ENCODE peak calls at places on chromosome 21, in five cellular contexts. I, S, L, Y and J are unnamed samples.
A peak's percentile ranks its signal among the peaks of the same experiment; 100 is the strongest.

GRCh38 chr21:44594406-44594916 is 2.2 kb upstream of the KRTAP10-6 start:
- DNase-seq in S (no peak), L (no peak), I (no peak), Y (no peak), J (no peak)

GRCh38 chr21:16046625-16047340 is 317.0 kb downstream of the USP25 start:
- DNase-seq in I (peak; percentile 39), S (no peak), L (no peak), Y (peak; percentile 51), J (no peak)

GRCh38 chr21:14554948-14555347 is 8.8 kb upstream of the SAMSN1 start:
- DNase-seq in Y (peak; percentile 26), S (no peak), I (no peak), L (no peak), J (no peak)

GRCh38 chr21:33115586-33116541 is 45.9 kb downstream of the OLIG1 start:
- DNase-seq in Y (no peak), L (peak; percentile 10), S (peak; percentile 94), I (no peak), J (no peak)

GRCh38 chr21:46431884-46432488 is 26.7 kb upstream of the DIP2A start:
- DNase-seq in L (no peak), S (peak; percentile 78), I (no peak), Y (no peak), J (no peak)

GRCh38 chr21:36788116-36788515 is 89.2 kb downstream of the SIM2 start:
- DNase-seq in Y (peak; percentile 71), I (peak; percentile 65), L (no peak), S (no peak), J (no peak)

GRCh38 chr21:41817228-41817627 is 50.4 kb upstream of the RIPK4 start:
- DNase-seq in Y (peak; percentile 75), S (peak; percentile 62), L (peak; percentile 67), I (peak; percentile 82), J (peak; percentile 40)

GRCh38 chr21:44019568-44019958 is 7.5 kb downstream of the TRAPPC10 start:
- DNase-seq in I (no peak), Y (no peak), S (no peak), L (no peak), J (no peak)

GRCh38 chr21:22758478-22758877 is 1760.3 kb downstream of the NCAM2 start:
- DNase-seq in L (no peak), Y (peak; percentile 9), I (no peak), S (no peak), J (no peak)

GRCh38 chr21:46066843-46067331 is 31.0 kb upstream of the COL6A2 start:
- DNase-seq in Y (no peak), L (no peak), I (peak; percentile 62), S (no peak), J (no peak)

GRCh38 chr21:37896788-37897187 is 19.5 kb downstream of the KCNJ6 start:
- DNase-seq in Y (no peak), S (no peak), I (no peak), L (no peak), J (no peak)

GRCh38 chr21:46181436-46181835 is 2.8 kb downstream of the SPATC1L start:
- DNase-seq in L (no peak), I (no peak), S (no peak), Y (no peak), J (no peak)

GRCh38 chr21:42337830-42338729 is 12.7 kb downstream of the TFF2 start:
- DNase-seq in Y (peak; percentile 91), I (peak; percentile 6), S (peak; percentile 75), L (peak; percentile 94), J (peak; percentile 99)

GRCh38 chr21:18252686-18253085 is 8.1 kb downstream of the CHODL start:
- DNase-seq in S (no peak), L (no peak), I (no peak), Y (no peak), J (no peak)

GRCh38 chr21:38178653-38179503 is 77.9 kb upstream of the KCNJ15 start:
- DNase-seq in S (no peak), I (no peak), L (no peak), Y (peak; percentile 36), J (no peak)

GRCh38 chr21:36156339-36156814 is 247 bp upstream of the DOP1B start:
- DNase-seq in Y (peak; percentile 99), I (peak; percentile 99), L (peak; percentile 99), S (peak; percentile 99), J (peak; percentile 99)

GRCh38 chr21:31732891-31733520 is 1.1 kb upstream of the SCAF4 start:
- DNase-seq in L (peak; percentile 60), I (peak; percentile 50), S (no peak), Y (peak; percentile 30), J (peak; percentile 53)

GRCh38 chr21:25956993-25957714 is 213.4 kb downstream of the APP start:
- DNase-seq in S (no peak), L (no peak), I (peak; percentile 71), Y (peak; percentile 53), J (no peak)

GRCh38 chr21:26842976-26843911 is 2.0 kb downstream of the ADAMTS1 start:
- DNase-seq in Y (peak; percentile 93), S (peak; percentile 88), L (no peak), I (peak; percentile 96), J (no peak)

GRCh38 chr21:45889115-45889708 is 92.4 kb upstream of the COL6A1 start:
- DNase-seq in L (no peak), S (no peak), Y (no peak), I (no peak), J (no peak)

GRCh38 chr21:25878334-25878733 is 143.6 kb downstream of the GABPA start:
- DNase-seq in Y (peak; percentile 41), I (peak; percentile 18), L (no peak), S (no peak), J (no peak)

GRCh38 chr21:46159841-46160562 is 4.6 kb upstream of the FTCD start:
- DNase-seq in S (no peak), L (no peak), I (no peak), Y (no peak), J (no peak)

GRCh38 chr21:26964379-26964778 is 2.5 kb downstream of the ADAMTS5 start:
- DNase-seq in Y (peak; percentile 75), I (peak; percentile 22), L (no peak), S (no peak), J (no peak)

GRCh38 chr21:35324372-35325220 is 275.5 kb upstream of the RUNX1 start:
- DNase-seq in L (no peak), Y (peak; percentile 59), S (no peak), I (peak; percentile 94), J (no peak)

GRCh38 chr21:46000182-46000730 is 18.7 kb downstream of the COL6A1 start:
- DNase-seq in Y (no peak), L (no peak), I (no peak), S (no peak), J (no peak)

GRCh38 chr21:26082549-26082948 is 88.0 kb downstream of the APP start:
- DNase-seq in L (no peak), Y (no peak), S (no peak), I (no peak), J (no peak)

GRCh38 chr21:31220567-31220966 is 123.5 kb downstream of the TIAM1 start:
- DNase-seq in L (peak; percentile 4), Y (peak; percentile 24), S (peak; percentile 76), I (no peak), J (peak; percentile 76)